ENCODE peak calls at places on chromosomes 6 and 20, in seven cellular contexts. G, R, V, Z, L, S and U are unnamed samples.
A peak's percentile ranks its signal among the peaks of the same experiment; 100 is the strongest.

GRCh38 chr20:33725607-33726264 is 5.6 kb upstream of the PXMP4 start:
- DNase-seq in G (no peak), R (no peak), V (no peak), Z (no peak), L (no peak), S (no peak), U (no peak)

GRCh38 chr20:6104493-6105188 is 18.2 kb downstream of the FERMT1 start:
- DNase-seq in G (no peak), R (no peak), V (no peak), Z (no peak), L (no peak), S (no peak), U (no peak)

GRCh38 chr6:148509789-148510581 is 167.3 kb downstream of the SASH1 start:
- DNase-seq in G (no peak), R (no peak), V (no peak), Z (peak; percentile 98), L (no peak), S (no peak), U (peak; percentile 40)

GRCh38 chr20:53903652-53903987 is 166.8 kb downstream of the BCAS1 start:
- DNase-seq in G (no peak), R (no peak), V (no peak), Z (no peak), L (no peak), S (no peak), U (no peak)

GRCh38 chr20:62557425-62557824 is 81.6 kb upstream of the GATA5 start:
- DNase-seq in G (no peak), R (no peak), V (no peak), Z (no peak), L (no peak), S (no peak), U (no peak)

GRCh38 chr6:16450285-16450684 is 211.9 kb downstream of the GMPR start:
- DNase-seq in G (no peak), R (no peak), V (no peak), Z (peak; percentile 54), L (no peak), S (no peak), U (no peak)

GRCh38 chr6:75428204-75428603 is 65.4 kb downstream of the FILIP1 start:
- DNase-seq in G (no peak), R (no peak), V (no peak), Z (no peak), L (no peak), S (no peak), U (no peak)

GRCh38 chr20:49892260-49893216 is 22.8 kb downstream of the SPATA2 start:
- DNase-seq in G (no peak), R (no peak), V (no peak), Z (no peak), L (peak; percentile 81), S (no peak), U (no peak)

GRCh38 chr6:41527721-41528408 is 18.3 kb upstream of the FOXP4 start:
- DNase-seq in G (no peak), R (peak; percentile 36), V (no peak), Z (no peak), L (no peak), S (peak; percentile 77), U (peak; percentile 69)

GRCh38 chr20:35453647-35454046 is 1.8 kb upstream of the CEP250 start:
- DNase-seq in G (no peak), R (no peak), V (no peak), Z (no peak), L (no peak), S (no peak), U (no peak)

GRCh38 chr6:24524801-24525200 is 30.0 kb downstream of the ALDH5A1 start:
- DNase-seq in G (peak; percentile 43), R (peak; percentile 13), V (peak; percentile 35), Z (no peak), L (no peak), S (no peak), U (peak; percentile 31)

GRCh38 chr20:33463332-33464101 is 20.0 kb upstream of the SNTA1 start:
- DNase-seq in G (no peak), R (no peak), V (no peak), Z (no peak), L (no peak), S (no peak), U (no peak)

GRCh38 chr6:101582786-101583185 is 189.3 kb downstream of the GRIK2 start:
- DNase-seq in G (no peak), R (no peak), V (no peak), Z (no peak), L (no peak), S (no peak), U (no peak)

GRCh38 chr6:17267586-17267985 is 13.6 kb upstream of the RBM24 start:
- DNase-seq in G (no peak), R (no peak), V (no peak), Z (no peak), L (no peak), S (no peak), U (no peak)

GRCh38 chr6:123182998-123183397 is 187.0 kb downstream of the CLVS2 start:
- DNase-seq in G (no peak), R (no peak), V (no peak), Z (no peak), L (no peak), S (no peak), U (no peak)

GRCh38 chr6:32175711-32176475 is at the start of gene AGPAT1:
- DNase-seq in G (peak; percentile 97), R (peak; percentile 99), V (peak; percentile 88), Z (peak; percentile 97), L (peak; percentile 98), S (peak; percentile 98), U (peak; percentile 99)

GRCh38 chr6:80638222-80639055 is 532.0 kb downstream of the BCKDHB start:
- DNase-seq in G (peak; percentile 62), R (no peak), V (no peak), Z (peak; percentile 34), L (no peak), S (peak; percentile 76), U (peak; percentile 52)

GRCh38 chr6:99746261-99746895 is 139.7 kb downstream of the PRDM13 start:
- DNase-seq in G (peak; percentile 39), R (peak; percentile 61), V (peak; percentile 57), Z (peak; percentile 46), L (no peak), S (no peak), U (peak; percentile 38)

GRCh38 chr6:3596736-3597135 is 139.9 kb upstream of the SLC22A23 start:
- DNase-seq in G (no peak), R (no peak), V (no peak), Z (no peak), L (no peak), S (no peak), U (no peak)

GRCh38 chr6:43347021-43347420 is 22.4 kb downstream of the ZNF318 start:
- DNase-seq in G (no peak), R (no peak), V (no peak), Z (no peak), L (no peak), S (no peak), U (no peak)
- TF ChIP-seq CTCF in G (no peak), R (no peak), V (no peak), Z (no peak), L (no peak), S (no peak), U (no peak)

GRCh38 chr6:157182503-157183254 is 140.6 kb downstream of the TMEM242 start:
- DNase-seq in G (no peak), R (no peak), V (no peak), Z (no peak), L (no peak), S (no peak), U (no peak)

GRCh38 chr6:157186785-157187181 is 136.5 kb downstream of the TMEM242 start:
- DNase-seq in G (no peak), R (no peak), V (no peak), Z (no peak), L (no peak), S (no peak), U (no peak)

GRCh38 chr6:157185171-157185570 is 138.1 kb downstream of the TMEM242 start:
- DNase-seq in G (no peak), R (no peak), V (no peak), Z (no peak), L (no peak), S (no peak), U (no peak)

GRCh38 chr6:157181649-157182048 is 141.7 kb downstream of the TMEM242 start:
- DNase-seq in G (no peak), R (no peak), V (no peak), Z (no peak), L (no peak), S (no peak), U (no peak)

DNA sequence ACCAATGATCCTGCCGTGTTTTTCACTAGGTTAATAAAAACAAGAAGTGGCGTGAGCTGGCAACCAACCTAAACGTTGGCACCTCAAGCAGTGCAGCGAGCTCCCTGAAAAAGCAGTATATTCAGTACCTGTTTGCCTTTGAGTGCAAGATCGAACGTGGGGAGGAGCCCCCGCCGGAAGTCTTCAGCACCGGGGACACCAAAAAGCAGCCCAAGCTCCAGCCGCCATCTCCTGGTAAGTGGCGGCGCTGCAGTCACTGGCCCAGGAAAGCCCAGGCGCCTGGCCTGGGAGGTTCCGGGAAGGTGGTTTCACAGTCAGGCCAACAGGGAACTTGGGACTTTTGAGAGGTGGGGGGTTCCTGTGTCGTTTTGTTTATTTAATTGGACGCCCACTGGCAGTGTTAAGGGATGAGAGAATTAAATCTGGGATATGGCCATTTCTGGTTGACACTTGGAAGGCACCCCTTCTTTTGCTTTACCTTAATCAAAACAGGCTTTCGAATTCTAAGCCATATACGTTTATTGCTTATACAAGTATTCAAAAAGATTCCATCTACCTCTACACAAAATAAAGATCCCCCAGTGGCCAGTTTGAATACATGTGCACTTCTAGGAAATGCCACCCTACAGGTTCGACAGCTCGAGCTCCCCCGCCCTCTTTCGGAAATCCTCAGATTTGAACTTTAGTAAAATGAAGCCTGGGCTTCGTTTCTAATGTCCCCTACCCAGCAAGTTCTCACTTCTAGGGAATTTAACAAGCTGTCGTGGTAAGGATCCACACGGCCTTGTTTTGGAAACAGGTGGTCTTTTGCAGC is 138.9 kb downstream of the TMEM242 start:
- DNase-seq in G (peak; percentile 84), R (peak; percentile 70), V (peak; percentile 68), Z (peak; percentile 19), L (peak; percentile 86), S (peak; percentile 89), U (peak; percentile 78)
- TF ChIP-seq CTCF in G (peak; percentile 90), R (peak; percentile 87), V (peak; percentile 84), Z (no peak), L (peak; percentile 70), S (peak; percentile 93), U (peak; percentile 79)

DNA sequence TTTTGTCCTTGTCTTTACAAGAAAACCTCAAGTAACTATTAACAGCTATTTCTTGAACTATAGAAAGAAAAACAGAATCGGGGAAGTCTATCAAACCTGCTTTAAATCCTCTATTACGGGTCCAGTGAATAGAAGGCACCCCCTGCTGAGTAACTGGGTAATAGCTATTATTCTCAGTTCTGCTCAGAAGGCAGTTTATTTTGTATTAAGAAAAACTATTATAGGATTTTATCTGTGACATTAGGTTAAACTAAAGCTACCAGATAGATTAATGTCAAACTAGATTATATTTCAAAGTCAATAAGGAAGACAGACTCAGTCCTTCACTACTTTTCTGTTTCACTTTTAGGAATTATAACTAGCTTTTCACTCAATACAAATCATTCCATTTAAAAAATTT is 93.7 kb downstream of the DST start:
- DNase-seq in G (peak; percentile 27), R (no peak), V (no peak), Z (no peak), L (no peak), S (no peak), U (no peak)
- TF ChIP-seq CTCF in G (peak; percentile 67), R (no peak), V (no peak), Z (peak; percentile 35), L (no peak), S (peak; percentile 32), U (no peak)

DNA sequence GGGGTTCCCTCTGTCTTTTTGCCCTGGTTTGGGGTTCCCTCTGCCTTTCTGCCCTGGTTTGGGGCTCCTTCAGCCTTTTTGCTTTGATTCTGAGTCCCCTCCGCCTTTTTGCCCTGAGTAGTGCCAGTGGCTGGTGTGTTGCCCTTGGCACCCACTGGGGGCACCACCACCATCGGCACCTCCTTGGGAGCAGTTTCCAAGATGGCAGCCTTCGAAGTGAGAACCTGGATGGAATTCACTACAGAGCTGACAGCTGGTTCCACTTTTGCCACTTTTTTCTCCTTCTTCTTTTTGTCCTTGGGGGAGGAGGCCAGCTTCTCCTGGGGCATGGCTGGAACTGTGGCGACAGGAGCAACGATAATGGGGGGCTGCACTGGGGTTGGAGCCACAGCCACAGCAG is 22.2 kb downstream of the RRBP1 start:
- DNase-seq in G (no peak), R (no peak), V (no peak), Z (no peak), L (peak; percentile 17), S (no peak), U (no peak)
- TF ChIP-seq CTCF in G (peak; percentile 24), R (no peak), V (peak; percentile 19), Z (no peak), L (no peak), S (no peak), U (no peak)